ENCODE peak calls at places on chromosomes 5 and 9, in six cellular contexts. One of them, this sample, is unnamed.

GRCh38 chr9:118962426-118962825 is 406.8 kb downstream of the BRINP1 start:
- DNase-seq in EL: peak; percentile 22
- DNase-seq in NCI-H1436: no peak
- DNase-seq in NCI-H1417: no peak
- DNase-seq in stimulated activated naive B cell treated with anti-CD40 and anti-IgM and Interleukin-4, amounts not matched to agents 10 μg/mL and 1 μg/mL and 100 μg/mL, for 72 hours: no peak
- DNase-seq in activated CD4-positive, alpha-beta T cell treated with anti-CD3 and anti-CD28 coated beads, Interleukin-2, amount 50 U/mL, for 48 hours: no peak
- DNase-seq in this sample: no peak

GRCh38 chr5:10535237-10535530 is 28.7 kb upstream of the ANKRD33B start:
- DNase-seq in EL: no peak
- DNase-seq in NCI-H1436: no peak
- DNase-seq in NCI-H1417: no peak
- DNase-seq in stimulated activated naive B cell treated with anti-CD40 and anti-IgM and Interleukin-4, amounts not matched to agents 10 μg/mL and 1 μg/mL and 100 μg/mL, for 72 hours: no peak
- DNase-seq in activated CD4-positive, alpha-beta T cell treated with anti-CD3 and anti-CD28 coated beads, Interleukin-2, amount 50 U/mL, for 48 hours: no peak
- DNase-seq in this sample: no peak

GRCh38 chr5:4630031-4630430 is 510.1 kb upstream of the ADAMTS16 start:
- DNase-seq in EL: no peak
- DNase-seq in NCI-H1436: peak; percentile 66
- DNase-seq in NCI-H1417: peak; percentile 59
- DNase-seq in stimulated activated naive B cell treated with anti-CD40 and anti-IgM and Interleukin-4, amounts not matched to agents 10 μg/mL and 1 μg/mL and 100 μg/mL, for 72 hours: no peak
- DNase-seq in activated CD4-positive, alpha-beta T cell treated with anti-CD3 and anti-CD28 coated beads, Interleukin-2, amount 50 U/mL, for 48 hours: no peak
- DNase-seq in this sample: no peak

GRCh38 chr9:99140685-99141314 is 35.9 kb downstream of the TGFBR1 start:
- DNase-seq in EL: peak; percentile 63
- DNase-seq in NCI-H1436: peak; percentile 17
- DNase-seq in NCI-H1417: no peak
- DNase-seq in stimulated activated naive B cell treated with anti-CD40 and anti-IgM and Interleukin-4, amounts not matched to agents 10 μg/mL and 1 μg/mL and 100 μg/mL, for 72 hours: no peak
- DNase-seq in activated CD4-positive, alpha-beta T cell treated with anti-CD3 and anti-CD28 coated beads, Interleukin-2, amount 50 U/mL, for 48 hours: peak; percentile 35
- DNase-seq in this sample: no peak

GRCh38 chr9:116646661-116647514 is 40.2 kb upstream of the TRIM32 start:
- DNase-seq in EL: peak; percentile 44
- DNase-seq in NCI-H1436: no peak
- DNase-seq in NCI-H1417: peak; percentile 2
- DNase-seq in stimulated activated naive B cell treated with anti-CD40 and anti-IgM and Interleukin-4, amounts not matched to agents 10 μg/mL and 1 μg/mL and 100 μg/mL, for 72 hours: no peak
- DNase-seq in activated CD4-positive, alpha-beta T cell treated with anti-CD3 and anti-CD28 coated beads, Interleukin-2, amount 50 U/mL, for 48 hours: no peak
- DNase-seq in this sample: no peak

GRCh38 chr5:124365491-124365890 is 380.9 kb downstream of the ZNF608 start:
- DNase-seq in EL: no peak
- DNase-seq in NCI-H1436: peak; percentile 52
- DNase-seq in NCI-H1417: peak; percentile 59
- DNase-seq in stimulated activated naive B cell treated with anti-CD40 and anti-IgM and Interleukin-4, amounts not matched to agents 10 μg/mL and 1 μg/mL and 100 μg/mL, for 72 hours: no peak
- DNase-seq in activated CD4-positive, alpha-beta T cell treated with anti-CD3 and anti-CD28 coated beads, Interleukin-2, amount 50 U/mL, for 48 hours: no peak
- DNase-seq in this sample: no peak

GRCh38 chr5:126534543-126534942 is 60.5 kb downstream of the ALDH7A1 start:
- DNase-seq in EL: no peak
- DNase-seq in NCI-H1436: no peak
- DNase-seq in NCI-H1417: no peak
- DNase-seq in stimulated activated naive B cell treated with anti-CD40 and anti-IgM and Interleukin-4, amounts not matched to agents 10 μg/mL and 1 μg/mL and 100 μg/mL, for 72 hours: no peak
- DNase-seq in activated CD4-positive, alpha-beta T cell treated with anti-CD3 and anti-CD28 coated beads, Interleukin-2, amount 50 U/mL, for 48 hours: no peak
- DNase-seq in this sample: no peak

GRCh38 chr5:38541174-38541724 is 15.2 kb downstream of the LIFR start:
- DNase-seq in EL: no peak
- DNase-seq in NCI-H1436: peak; percentile 52
- DNase-seq in NCI-H1417: peak; percentile 83
- DNase-seq in stimulated activated naive B cell treated with anti-CD40 and anti-IgM and Interleukin-4, amounts not matched to agents 10 μg/mL and 1 μg/mL and 100 μg/mL, for 72 hours: no peak
- DNase-seq in activated CD4-positive, alpha-beta T cell treated with anti-CD3 and anti-CD28 coated beads, Interleukin-2, amount 50 U/mL, for 48 hours: no peak
- DNase-seq in this sample: no peak

GRCh38 chr5:88734983-88735382 is 148.0 kb downstream of the MEF2C start:
- DNase-seq in EL: no peak
- DNase-seq in NCI-H1436: no peak
- DNase-seq in NCI-H1417: no peak
- DNase-seq in stimulated activated naive B cell treated with anti-CD40 and anti-IgM and Interleukin-4, amounts not matched to agents 10 μg/mL and 1 μg/mL and 100 μg/mL, for 72 hours: no peak
- DNase-seq in activated CD4-positive, alpha-beta T cell treated with anti-CD3 and anti-CD28 coated beads, Interleukin-2, amount 50 U/mL, for 48 hours: no peak
- DNase-seq in this sample: no peak

GRCh38 chr5:77904362-77904761 is 128.2 kb upstream of the TBCA start:
- DNase-seq in EL: no peak
- DNase-seq in NCI-H1436: no peak
- DNase-seq in NCI-H1417: no peak
- DNase-seq in stimulated activated naive B cell treated with anti-CD40 and anti-IgM and Interleukin-4, amounts not matched to agents 10 μg/mL and 1 μg/mL and 100 μg/mL, for 72 hours: no peak
- DNase-seq in activated CD4-positive, alpha-beta T cell treated with anti-CD3 and anti-CD28 coated beads, Interleukin-2, amount 50 U/mL, for 48 hours: no peak
- DNase-seq in this sample: no peak

GRCh38 chr9:136902259-136902821 is 16.0 kb downstream of the TRAF2 start:
- DNase-seq in EL: peak; percentile 68
- DNase-seq in NCI-H1436: no peak
- DNase-seq in NCI-H1417: no peak
- DNase-seq in stimulated activated naive B cell treated with anti-CD40 and anti-IgM and Interleukin-4, amounts not matched to agents 10 μg/mL and 1 μg/mL and 100 μg/mL, for 72 hours: peak; percentile 85
- DNase-seq in activated CD4-positive, alpha-beta T cell treated with anti-CD3 and anti-CD28 coated beads, Interleukin-2, amount 50 U/mL, for 48 hours: peak; percentile 89
- DNase-seq in this sample: no peak

GRCh38 chr9:96604005-96604320 is 15.7 kb downstream of the CDC14B start:
- DNase-seq in EL: no peak
- DNase-seq in NCI-H1436: no peak
- DNase-seq in NCI-H1417: no peak
- DNase-seq in stimulated activated naive B cell treated with anti-CD40 and anti-IgM and Interleukin-4, amounts not matched to agents 10 μg/mL and 1 μg/mL and 100 μg/mL, for 72 hours: no peak
- DNase-seq in activated CD4-positive, alpha-beta T cell treated with anti-CD3 and anti-CD28 coated beads, Interleukin-2, amount 50 U/mL, for 48 hours: no peak
- DNase-seq in this sample: no peak

GRCh38 chr5:109102291-109102690 is 307.5 kb downstream of the PJA2 start:
- DNase-seq in EL: peak; percentile 2
- DNase-seq in NCI-H1436: no peak
- DNase-seq in NCI-H1417: no peak
- DNase-seq in stimulated activated naive B cell treated with anti-CD40 and anti-IgM and Interleukin-4, amounts not matched to agents 10 μg/mL and 1 μg/mL and 100 μg/mL, for 72 hours: no peak
- DNase-seq in activated CD4-positive, alpha-beta T cell treated with anti-CD3 and anti-CD28 coated beads, Interleukin-2, amount 50 U/mL, for 48 hours: no peak
- DNase-seq in this sample: no peak

GRCh38 chr5:82365744-82366228 is 87.6 kb upstream of the RPS23 start:
- DNase-seq in EL: peak; percentile 29
- DNase-seq in NCI-H1436: no peak
- DNase-seq in NCI-H1417: no peak
- DNase-seq in stimulated activated naive B cell treated with anti-CD40 and anti-IgM and Interleukin-4, amounts not matched to agents 10 μg/mL and 1 μg/mL and 100 μg/mL, for 72 hours: peak; percentile 18
- DNase-seq in activated CD4-positive, alpha-beta T cell treated with anti-CD3 and anti-CD28 coated beads, Interleukin-2, amount 50 U/mL, for 48 hours: peak; percentile 28
- DNase-seq in this sample: no peak

GRCh38 chr5:1997640-1998347 is 115.1 kb upstream of the IRX4 start:
- DNase-seq in EL: no peak
- DNase-seq in NCI-H1436: no peak
- DNase-seq in NCI-H1417: no peak
- DNase-seq in stimulated activated naive B cell treated with anti-CD40 and anti-IgM and Interleukin-4, amounts not matched to agents 10 μg/mL and 1 μg/mL and 100 μg/mL, for 72 hours: no peak
- DNase-seq in activated CD4-positive, alpha-beta T cell treated with anti-CD3 and anti-CD28 coated beads, Interleukin-2, amount 50 U/mL, for 48 hours: no peak
- DNase-seq in this sample: no peak

GRCh38 chr5:171205375-171205774 is 103.7 kb upstream of the TLX3 start:
- DNase-seq in EL: no peak
- DNase-seq in NCI-H1436: no peak
- DNase-seq in NCI-H1417: no peak
- DNase-seq in stimulated activated naive B cell treated with anti-CD40 and anti-IgM and Interleukin-4, amounts not matched to agents 10 μg/mL and 1 μg/mL and 100 μg/mL, for 72 hours: no peak
- DNase-seq in activated CD4-positive, alpha-beta T cell treated with anti-CD3 and anti-CD28 coated beads, Interleukin-2, amount 50 U/mL, for 48 hours: no peak
- DNase-seq in this sample: no peak

GRCh38 chr9:36306481-36307306 is 48.4 kb upstream of the GNE start:
- DNase-seq in EL: peak; percentile 21
- DNase-seq in NCI-H1436: no peak
- DNase-seq in NCI-H1417: no peak
- DNase-seq in stimulated activated naive B cell treated with anti-CD40 and anti-IgM and Interleukin-4, amounts not matched to agents 10 μg/mL and 1 μg/mL and 100 μg/mL, for 72 hours: no peak
- DNase-seq in activated CD4-positive, alpha-beta T cell treated with anti-CD3 and anti-CD28 coated beads, Interleukin-2, amount 50 U/mL, for 48 hours: no peak
- DNase-seq in this sample: no peak

GRCh38 chr9:69357030-69357853 is 32.2 kb downstream of the ENTREP1 start:
- DNase-seq in EL: no peak
- DNase-seq in NCI-H1436: no peak
- DNase-seq in NCI-H1417: no peak
- DNase-seq in stimulated activated naive B cell treated with anti-CD40 and anti-IgM and Interleukin-4, amounts not matched to agents 10 μg/mL and 1 μg/mL and 100 μg/mL, for 72 hours: no peak
- DNase-seq in activated CD4-positive, alpha-beta T cell treated with anti-CD3 and anti-CD28 coated beads, Interleukin-2, amount 50 U/mL, for 48 hours: no peak
- DNase-seq in this sample: no peak

GRCh38 chr9:98922721-98923435 is 20.8 kb upstream of the COL15A1 start:
- DNase-seq in EL: peak; percentile 48
- DNase-seq in NCI-H1436: no peak
- DNase-seq in NCI-H1417: no peak
- DNase-seq in stimulated activated naive B cell treated with anti-CD40 and anti-IgM and Interleukin-4, amounts not matched to agents 10 μg/mL and 1 μg/mL and 100 μg/mL, for 72 hours: no peak
- DNase-seq in activated CD4-positive, alpha-beta T cell treated with anti-CD3 and anti-CD28 coated beads, Interleukin-2, amount 50 U/mL, for 48 hours: no peak
- DNase-seq in this sample: no peak

GRCh38 chr5:120767171-120767820 is 303.2 kb downstream of the PRR16 start:
- DNase-seq in EL: peak; percentile 58
- DNase-seq in NCI-H1436: no peak
- DNase-seq in NCI-H1417: no peak
- DNase-seq in stimulated activated naive B cell treated with anti-CD40 and anti-IgM and Interleukin-4, amounts not matched to agents 10 μg/mL and 1 μg/mL and 100 μg/mL, for 72 hours: no peak
- DNase-seq in activated CD4-positive, alpha-beta T cell treated with anti-CD3 and anti-CD28 coated beads, Interleukin-2, amount 50 U/mL, for 48 hours: no peak
- DNase-seq in this sample: no peak

GRCh38 chr5:138282918-138283742 is 8.7 kb upstream of the GFRA3 start:
- DNase-seq in EL: peak; percentile 42
- DNase-seq in NCI-H1436: no peak
- DNase-seq in NCI-H1417: no peak
- DNase-seq in stimulated activated naive B cell treated with anti-CD40 and anti-IgM and Interleukin-4, amounts not matched to agents 10 μg/mL and 1 μg/mL and 100 μg/mL, for 72 hours: no peak
- DNase-seq in activated CD4-positive, alpha-beta T cell treated with anti-CD3 and anti-CD28 coated beads, Interleukin-2, amount 50 U/mL, for 48 hours: no peak
- DNase-seq in this sample: peak; percentile 28

GRCh38 chr5:172546196-172546595 is 91.9 kb upstream of the SH3PXD2B start:
- DNase-seq in EL: no peak
- DNase-seq in NCI-H1436: no peak
- DNase-seq in NCI-H1417: no peak
- DNase-seq in stimulated activated naive B cell treated with anti-CD40 and anti-IgM and Interleukin-4, amounts not matched to agents 10 μg/mL and 1 μg/mL and 100 μg/mL, for 72 hours: no peak
- DNase-seq in activated CD4-positive, alpha-beta T cell treated with anti-CD3 and anti-CD28 coated beads, Interleukin-2, amount 50 U/mL, for 48 hours: no peak
- DNase-seq in this sample: no peak

GRCh38 chr9:87620727-87621322 is 105.1 kb upstream of the CTSL start:
- DNase-seq in EL: no peak
- DNase-seq in NCI-H1436: no peak
- DNase-seq in NCI-H1417: no peak
- DNase-seq in stimulated activated naive B cell treated with anti-CD40 and anti-IgM and Interleukin-4, amounts not matched to agents 10 μg/mL and 1 μg/mL and 100 μg/mL, for 72 hours: no peak
- DNase-seq in activated CD4-positive, alpha-beta T cell treated with anti-CD3 and anti-CD28 coated beads, Interleukin-2, amount 50 U/mL, for 48 hours: no peak
- DNase-seq in this sample: no peak

GRCh38 chr9:93473411-93473810 is 20.0 kb upstream of the FAM120AOS start:
- DNase-seq in EL: peak; percentile 59
- DNase-seq in NCI-H1436: no peak
- DNase-seq in NCI-H1417: no peak
- DNase-seq in stimulated activated naive B cell treated with anti-CD40 and anti-IgM and Interleukin-4, amounts not matched to agents 10 μg/mL and 1 μg/mL and 100 μg/mL, for 72 hours: no peak
- DNase-seq in activated CD4-positive, alpha-beta T cell treated with anti-CD3 and anti-CD28 coated beads, Interleukin-2, amount 50 U/mL, for 48 hours: no peak
- DNase-seq in this sample: no peak

GRCh38 chr9:34505370-34506120 is 17.2 kb downstream of the ENHO start:
- DNase-seq in EL: no peak
- DNase-seq in NCI-H1436: no peak
- DNase-seq in NCI-H1417: no peak
- DNase-seq in stimulated activated naive B cell treated with anti-CD40 and anti-IgM and Interleukin-4, amounts not matched to agents 10 μg/mL and 1 μg/mL and 100 μg/mL, for 72 hours: no peak
- DNase-seq in activated CD4-positive, alpha-beta T cell treated with anti-CD3 and anti-CD28 coated beads, Interleukin-2, amount 50 U/mL, for 48 hours: no peak
- DNase-seq in this sample: no peak

GRCh38 chr9:97362777-97363545 is 48.9 kb upstream of the TDRD7 start:
- DNase-seq in EL: no peak
- DNase-seq in NCI-H1436: no peak
- DNase-seq in NCI-H1417: no peak
- DNase-seq in stimulated activated naive B cell treated with anti-CD40 and anti-IgM and Interleukin-4, amounts not matched to agents 10 μg/mL and 1 μg/mL and 100 μg/mL, for 72 hours: peak; percentile 35
- DNase-seq in activated CD4-positive, alpha-beta T cell treated with anti-CD3 and anti-CD28 coated beads, Interleukin-2, amount 50 U/mL, for 48 hours: no peak
- DNase-seq in this sample: no peak

GRCh38 chr5:169691473-169691872 is 54.4 kb downstream of the DOCK2 start:
- DNase-seq in EL: peak; percentile 41
- DNase-seq in NCI-H1436: no peak
- DNase-seq in NCI-H1417: no peak
- DNase-seq in stimulated activated naive B cell treated with anti-CD40 and anti-IgM and Interleukin-4, amounts not matched to agents 10 μg/mL and 1 μg/mL and 100 μg/mL, for 72 hours: no peak
- DNase-seq in activated CD4-positive, alpha-beta T cell treated with anti-CD3 and anti-CD28 coated beads, Interleukin-2, amount 50 U/mL, for 48 hours: no peak
- DNase-seq in this sample: no peak

GRCh38 chr9:117250610-117251215 is 164.1 kb downstream of the ASTN2 start:
- DNase-seq in EL: no peak
- DNase-seq in NCI-H1436: no peak
- DNase-seq in NCI-H1417: no peak
- DNase-seq in stimulated activated naive B cell treated with anti-CD40 and anti-IgM and Interleukin-4, amounts not matched to agents 10 μg/mL and 1 μg/mL and 100 μg/mL, for 72 hours: no peak
- DNase-seq in activated CD4-positive, alpha-beta T cell treated with anti-CD3 and anti-CD28 coated beads, Interleukin-2, amount 50 U/mL, for 48 hours: no peak
- DNase-seq in this sample: no peak

GRCh38 chr9:32524558-32525461 is 1.2 kb downstream of the RIGI start:
- DNase-seq in EL: peak; percentile 40
- DNase-seq in NCI-H1436: no peak
- DNase-seq in NCI-H1417: no peak
- DNase-seq in stimulated activated naive B cell treated with anti-CD40 and anti-IgM and Interleukin-4, amounts not matched to agents 10 μg/mL and 1 μg/mL and 100 μg/mL, for 72 hours: no peak
- DNase-seq in activated CD4-positive, alpha-beta T cell treated with anti-CD3 and anti-CD28 coated beads, Interleukin-2, amount 50 U/mL, for 48 hours: peak; percentile 9
- DNase-seq in this sample: peak; percentile 22

GRCh38 chr9:38018964-38019602 is 49.9 kb downstream of the SHB start:
- DNase-seq in EL: peak; percentile 82
- DNase-seq in NCI-H1436: peak; percentile 66
- DNase-seq in NCI-H1417: peak; percentile 19
- DNase-seq in stimulated activated naive B cell treated with anti-CD40 and anti-IgM and Interleukin-4, amounts not matched to agents 10 μg/mL and 1 μg/mL and 100 μg/mL, for 72 hours: no peak
- DNase-seq in activated CD4-positive, alpha-beta T cell treated with anti-CD3 and anti-CD28 coated beads, Interleukin-2, amount 50 U/mL, for 48 hours: no peak
- DNase-seq in this sample: no peak